ENCODE peak calls at places on chromosomes 12 and 14, in six cellular contexts. B is HS-27A, X is skeletal muscle cell, Q is uterus, L is breast epithelium, J is progenitor cell of endocrine pancreas. U is an unnamed sample.

GRCh38 chr12:62730649-62731377 is 204.1 kb downstream of the PPM1H start:
- DNase-seq in Q (no peak), L (no peak), J (no peak), B (peak), X (no peak), U (peak)

GRCh38 chr14:32821989-32822653 is 116.6 kb upstream of the NPAS3 start:
- DNase-seq in J (no peak), Q (no peak), B (no peak), L (no peak), X (no peak), U (no peak)

GRCh38 chr12:7646178-7646475 is 19.6 kb downstream of the APOBEC1 start:
- DNase-seq in B (no peak), J (no peak), L (no peak), X (no peak), Q (no peak), U (no peak)

GRCh38 chr14:32697704-32698103 is 241.0 kb upstream of the NPAS3 start:
- DNase-seq in J (no peak), L (no peak), Q (no peak), X (no peak), B (no peak), U (no peak)

GRCh38 chr14:34052658-34053014 is 101.8 kb upstream of the EGLN3 start:
- DNase-seq in B (peak), J (no peak), L (no peak), Q (no peak), X (no peak), U (no peak)

GRCh38 chr12:104154286-104154685 is 16.3 kb upstream of the NFYB start:
- DNase-seq in X (no peak), J (no peak), Q (no peak), B (no peak), L (no peak), U (no peak)

GRCh38 chr12:117334855-117335587 is 26.4 kb downstream of the NOS1 start:
- DNase-seq in L (no peak), Q (no peak), B (no peak), J (no peak), X (no peak), U (no peak)

GRCh38 chr12:84857809-84858208 is 54.8 kb downstream of the SLC6A15 start:
- DNase-seq in L (no peak), J (no peak), B (no peak), X (no peak), Q (no peak), U (no peak)

GRCh38 chr12:13368971-13369370 is 172.4 kb downstream of the EMP1 start:
- DNase-seq in L (no peak), B (no peak), Q (no peak), X (no peak), J (no peak), U (no peak)

GRCh38 chr12:93403988-93404803 is 26.5 kb downstream of the NUDT4 start:
- DNase-seq in B (no peak), X (no peak), L (no peak), J (no peak), Q (no peak), U (no peak)

GRCh38 chr12:103745962-103746361 is 95.1 kb downstream of the NT5DC3 start:
- DNase-seq in L (no peak), Q (no peak), J (no peak), X (no peak), B (no peak), U (no peak)

GRCh38 chr12:121872546-121873223 is 14.0 kb upstream of the HPD start:
- DNase-seq in J (no peak), X (peak), Q (peak), B (no peak), L (no peak), U (peak)

GRCh38 chr14:104103061-104104005 is 17.8 kb downstream of the ASPG start:
- DNase-seq in Q (no peak), X (no peak), B (no peak), L (peak), J (no peak), U (no peak)

GRCh38 chr14:99513183-99513694 is 32.0 kb downstream of the CCNK start:
- DNase-seq in X (no peak), J (no peak), L (peak), B (no peak), Q (no peak), U (no peak)

GRCh38 chr14:59583755-59584154 is 7.1 kb upstream of the CCDC175 start:
- DNase-seq in X (peak), Q (no peak), L (no peak), J (no peak), B (no peak), U (no peak)

GRCh38 chr12:39103552-39104165 is 198.3 kb upstream of the CPNE8 start:
- DNase-seq in X (no peak), J (no peak), B (peak), Q (no peak), L (no peak), U (no peak)

GRCh38 chr14:32473476-32473875 is 144.4 kb downstream of the AKAP6 start:
- DNase-seq in L (peak), B (no peak), X (no peak), J (no peak), Q (peak), U (peak)

GRCh38 chr14:23071975-23072539 is 14.7 kb upstream of the CDH24 start:
- DNase-seq in L (no peak), B (no peak), Q (no peak), X (no peak), J (no peak), U (no peak)

U was measured in GM04503.